ENCODE peak calls at places on chromosomes 16 and 17, in nine cellular contexts. One of them, this sample, is unnamed.

GRCh38 chr17:38709864-38710602 is 5.0 kb downstream of the MLLT6 start:
- DNase-seq in mesendoderm: no peak
- DNase-seq in activated effector memory CD4-positive, alpha-beta T cell treated with Interleukin-2 at 50 U/mL for 16 hours: no peak
- DNase-seq in left colon: no peak
- DNase-seq in non-pigmented ciliary epithelial cell: no peak
- DNase-seq in effector CD4-positive, alpha-beta T cell: no peak
- DNase-seq in Caki2: no peak
- DNase-seq in GM04503: no peak
- DNase-seq in stimulated activated naive CD4-positive, alpha-beta T cell: no peak
- DNase-seq in this sample: no peak

GRCh38 chr17:34641368-34641767 is 62.0 kb downstream of the TMEM132E start:
- DNase-seq in Caki2: no peak
- DNase-seq in GM04503: no peak
- DNase-seq in stimulated activated naive CD4-positive, alpha-beta T cell: no peak
- DNase-seq in non-pigmented ciliary epithelial cell: no peak
- DNase-seq in effector CD4-positive, alpha-beta T cell: no peak
- DNase-seq in left colon: no peak
- DNase-seq in mesendoderm: no peak
- DNase-seq in activated effector memory CD4-positive, alpha-beta T cell treated with Interleukin-2 at 50 U/mL for 16 hours: no peak
- DNase-seq in this sample: no peak

GRCh38 chr16:23552171-23552570 is 5.0 kb downstream of the EARS2 start:
- DNase-seq in Caki2: no peak
- DNase-seq in GM04503: no peak
- DNase-seq in mesendoderm: peak; percentile 72
- DNase-seq in non-pigmented ciliary epithelial cell: no peak
- DNase-seq in activated effector memory CD4-positive, alpha-beta T cell treated with Interleukin-2 at 50 U/mL for 16 hours: no peak
- DNase-seq in effector CD4-positive, alpha-beta T cell: no peak
- DNase-seq in stimulated activated naive CD4-positive, alpha-beta T cell: no peak
- DNase-seq in left colon: no peak
- DNase-seq in this sample: no peak

GRCh38 chr16:20901441-20902112 is 1.0 kb downstream of the LYRM1 start:
- DNase-seq in activated effector memory CD4-positive, alpha-beta T cell treated with Interleukin-2 at 50 U/mL for 16 hours: no peak
- DNase-seq in GM04503: no peak
- DNase-seq in stimulated activated naive CD4-positive, alpha-beta T cell: no peak
- DNase-seq in left colon: peak; percentile 60
- DNase-seq in mesendoderm: peak; percentile 80
- DNase-seq in effector CD4-positive, alpha-beta T cell: peak; percentile 8
- DNase-seq in non-pigmented ciliary epithelial cell: no peak
- DNase-seq in Caki2: peak; percentile 57
- DNase-seq in this sample: peak; percentile 22

GRCh38 chr16:8588703-8589292 is 1.5 kb downstream of the TMEM114 start:
- DNase-seq in GM04503: no peak
- DNase-seq in non-pigmented ciliary epithelial cell: no peak
- DNase-seq in Caki2: no peak
- DNase-seq in left colon: no peak
- DNase-seq in stimulated activated naive CD4-positive, alpha-beta T cell: no peak
- DNase-seq in mesendoderm: peak; percentile 75
- DNase-seq in effector CD4-positive, alpha-beta T cell: no peak
- DNase-seq in activated effector memory CD4-positive, alpha-beta T cell treated with Interleukin-2 at 50 U/mL for 16 hours: no peak
- DNase-seq in this sample: no peak

GRCh38 chr16:21626659-21627277 is 25.6 kb downstream of the IGSF6 start:
- DNase-seq in activated effector memory CD4-positive, alpha-beta T cell treated with Interleukin-2 at 50 U/mL for 16 hours: no peak
- DNase-seq in Caki2: peak; percentile 83
- DNase-seq in effector CD4-positive, alpha-beta T cell: no peak
- DNase-seq in left colon: no peak
- DNase-seq in GM04503: peak; percentile 93
- DNase-seq in non-pigmented ciliary epithelial cell: peak; percentile 76
- DNase-seq in mesendoderm: no peak
- DNase-seq in stimulated activated naive CD4-positive, alpha-beta T cell: no peak
- DNase-seq in this sample: no peak

GRCh38 chr17:72123496-72123963 is 2.7 kb downstream of the SOX9 start:
- DNase-seq in left colon: peak; percentile 30
- DNase-seq in mesendoderm: no peak
- DNase-seq in Caki2: no peak
- DNase-seq in GM04503: no peak
- DNase-seq in effector CD4-positive, alpha-beta T cell: no peak
- DNase-seq in activated effector memory CD4-positive, alpha-beta T cell treated with Interleukin-2 at 50 U/mL for 16 hours: no peak
- DNase-seq in non-pigmented ciliary epithelial cell: no peak
- DNase-seq in stimulated activated naive CD4-positive, alpha-beta T cell: no peak
- DNase-seq in this sample: no peak

GRCh38 chr16:75078886-75079285 is 37.7 kb downstream of the LDHD start:
- DNase-seq in effector CD4-positive, alpha-beta T cell: no peak
- DNase-seq in left colon: no peak
- DNase-seq in GM04503: no peak
- DNase-seq in stimulated activated naive CD4-positive, alpha-beta T cell: no peak
- DNase-seq in Caki2: no peak
- DNase-seq in non-pigmented ciliary epithelial cell: no peak
- DNase-seq in mesendoderm: no peak
- DNase-seq in activated effector memory CD4-positive, alpha-beta T cell treated with Interleukin-2 at 50 U/mL for 16 hours: no peak
- DNase-seq in this sample: no peak

GRCh38 chr17:35871415-35871814 is 2.7 kb upstream of the HEATR9 start:
- DNase-seq in stimulated activated naive CD4-positive, alpha-beta T cell: no peak
- DNase-seq in mesendoderm: peak; percentile 70
- DNase-seq in effector CD4-positive, alpha-beta T cell: no peak
- DNase-seq in GM04503: no peak
- DNase-seq in activated effector memory CD4-positive, alpha-beta T cell treated with Interleukin-2 at 50 U/mL for 16 hours: no peak
- DNase-seq in non-pigmented ciliary epithelial cell: no peak
- DNase-seq in left colon: no peak
- DNase-seq in Caki2: no peak
- DNase-seq in this sample: no peak

GRCh38 chr16:89629827-89630610 is 16.6 kb downstream of the DPEP1 start:
- DNase-seq in effector CD4-positive, alpha-beta T cell: no peak
- DNase-seq in activated effector memory CD4-positive, alpha-beta T cell treated with Interleukin-2 at 50 U/mL for 16 hours: no peak
- DNase-seq in mesendoderm: no peak
- DNase-seq in left colon: peak; percentile 62
- DNase-seq in non-pigmented ciliary epithelial cell: no peak
- DNase-seq in stimulated activated naive CD4-positive, alpha-beta T cell: no peak
- DNase-seq in GM04503: no peak
- DNase-seq in Caki2: no peak
- DNase-seq in this sample: no peak